ENCODE peak calls at places on chromosomes 7 and 10, in seven cellular contexts. A is esophagus squamous epithelium, B is OCI-LY7, E is GM23248, C is tibial artery, H is PC-3, N is heart left ventricle. J is an unnamed sample.
A peak's percentile ranks its signal among the peaks of the same experiment; 100 is the strongest.

GRCh38 chr10:22573820-22574569 is 140.4 kb downstream of the PIP4K2A start:
- DNase-seq in A (no peak), B (peak; percentile 30), E (peak; percentile 59), C (no peak), H (peak; percentile 44), N (no peak), J (no peak)

GRCh38 chr10:22810643-22811254 is 96.4 kb upstream of the PIP4K2A start:
- DNase-seq in A (no peak), B (no peak), E (no peak), C (no peak), H (peak; percentile 14), N (no peak), J (no peak)

GRCh38 chr7:68185641-68186040 is 1189.0 kb downstream of the TYW1 start:
- DNase-seq in A (no peak), B (no peak), E (no peak), C (no peak), H (no peak), N (no peak), J (no peak)

GRCh38 chr10:1468777-1469176 is 268.5 kb downstream of the ADARB2 start:
- DNase-seq in A (no peak), B (no peak), E (no peak), C (no peak), H (no peak), N (no peak), J (no peak)

GRCh38 chr10:45000138-45000763 is 472 bp upstream of the ZNF22 start:
- DNase-seq in A (no peak), B (no peak), E (peak; percentile 95), C (peak; percentile 91), H (peak; percentile 6), N (peak; percentile 87), J (no peak)

GRCh38 chr10:5282137-5282536 is 82.6 kb upstream of the UCN3 start:
- DNase-seq in A (no peak), B (no peak), E (no peak), C (no peak), H (no peak), N (no peak), J (no peak)

GRCh38 chr10:57624066-57624465 is 643.6 kb downstream of the IPMK start:
- DNase-seq in A (no peak), B (no peak), E (no peak), C (no peak), H (no peak), N (no peak), J (no peak)

GRCh38 chr10:2925631-2926030 is 141.7 kb upstream of the PFKP start:
- DNase-seq in A (no peak), B (no peak), E (no peak), C (no peak), H (peak; percentile 51), N (peak; percentile 30), J (no peak)

GRCh38 chr10:48506147-48506917 is 98.5 kb downstream of the ARHGAP22 start:
- DNase-seq in A (no peak), B (peak; percentile 34), E (peak; percentile 30), C (no peak), H (peak; percentile 83), N (no peak), J (no peak)

GRCh38 chr10:92545556-92545955 is 28.3 kb downstream of the IDE start:
- DNase-seq in A (no peak), B (no peak), E (no peak), C (no peak), H (no peak), N (no peak), J (no peak)
- H3K27ac ChIP-seq in A (no peak overlapping the region), B (no peak overlapping the region), E (no peak overlapping the region), C (no peak overlapping the region), H (no peak overlapping the region), N (no peak overlapping the region), J (no peak overlapping the region)

DNA sequence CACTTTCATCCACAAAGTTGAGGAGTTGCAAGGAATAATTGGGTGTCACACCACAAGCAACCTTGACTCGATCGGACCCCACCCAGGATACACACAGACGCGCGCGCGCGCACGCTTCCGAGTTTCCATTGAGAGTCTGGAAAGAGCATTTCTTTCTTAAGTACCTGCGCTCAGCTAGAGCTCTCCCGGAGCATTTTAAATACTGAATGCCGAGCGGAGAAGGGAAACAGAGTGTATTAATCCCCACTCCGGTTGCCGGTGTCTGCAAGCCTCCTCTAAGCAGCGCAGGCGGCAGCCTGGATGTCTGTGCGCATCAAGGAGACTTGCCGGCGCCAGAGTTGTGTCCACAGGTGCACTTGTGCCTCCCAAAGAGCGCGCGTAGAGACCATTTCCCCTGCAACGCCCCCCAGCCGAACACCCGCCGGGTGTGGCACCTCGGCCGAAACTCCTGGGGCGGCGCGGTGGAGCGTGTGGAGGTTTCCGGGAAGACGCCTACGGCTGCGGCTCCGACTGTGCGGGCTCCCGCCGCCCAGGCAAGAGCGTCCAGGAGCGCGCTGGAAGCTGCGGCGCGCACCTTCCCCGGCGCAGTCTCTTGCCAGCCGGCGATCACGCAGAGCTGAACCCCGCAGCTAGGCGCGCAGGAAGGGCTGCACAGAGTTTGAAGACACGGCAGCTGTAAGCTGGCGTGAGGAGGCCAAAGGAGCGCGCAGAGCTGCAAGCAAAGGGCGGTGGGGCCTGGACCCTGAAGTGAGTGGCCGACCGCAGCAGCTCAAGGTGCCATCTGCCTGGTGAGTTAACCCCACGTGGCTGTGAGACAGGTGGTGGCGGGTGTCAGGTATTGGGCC is 1.1 kb upstream of the FEZF1 start:
- DNase-seq in A (no peak), B (no peak), E (no peak), C (peak; percentile 59), H (peak; percentile 17), N (no peak), J (no peak)
- H3K4me3 ChIP-seq in A (peak overlapping the region; percentile 58), B (no peak overlapping the region), E (no peak overlapping the region), C (peak overlapping the region; percentile 40), H (peak overlapping the region; percentile 73), N (peak overlapping the region; percentile 27), J (peak overlapping the region; percentile 58)

GRCh38 chr7:28434510-28434909 is 22.2 kb downstream of the CREB5 start:
- DNase-seq in A (no peak), B (no peak), E (no peak), C (no peak), H (no peak), N (no peak), J (no peak)
- H3K27ac ChIP-seq in A (no peak overlapping the region), B (no peak overlapping the region), E (no peak overlapping the region), C (no peak overlapping the region), H (no peak overlapping the region), N (no peak overlapping the region), J (no peak overlapping the region)

DNA sequence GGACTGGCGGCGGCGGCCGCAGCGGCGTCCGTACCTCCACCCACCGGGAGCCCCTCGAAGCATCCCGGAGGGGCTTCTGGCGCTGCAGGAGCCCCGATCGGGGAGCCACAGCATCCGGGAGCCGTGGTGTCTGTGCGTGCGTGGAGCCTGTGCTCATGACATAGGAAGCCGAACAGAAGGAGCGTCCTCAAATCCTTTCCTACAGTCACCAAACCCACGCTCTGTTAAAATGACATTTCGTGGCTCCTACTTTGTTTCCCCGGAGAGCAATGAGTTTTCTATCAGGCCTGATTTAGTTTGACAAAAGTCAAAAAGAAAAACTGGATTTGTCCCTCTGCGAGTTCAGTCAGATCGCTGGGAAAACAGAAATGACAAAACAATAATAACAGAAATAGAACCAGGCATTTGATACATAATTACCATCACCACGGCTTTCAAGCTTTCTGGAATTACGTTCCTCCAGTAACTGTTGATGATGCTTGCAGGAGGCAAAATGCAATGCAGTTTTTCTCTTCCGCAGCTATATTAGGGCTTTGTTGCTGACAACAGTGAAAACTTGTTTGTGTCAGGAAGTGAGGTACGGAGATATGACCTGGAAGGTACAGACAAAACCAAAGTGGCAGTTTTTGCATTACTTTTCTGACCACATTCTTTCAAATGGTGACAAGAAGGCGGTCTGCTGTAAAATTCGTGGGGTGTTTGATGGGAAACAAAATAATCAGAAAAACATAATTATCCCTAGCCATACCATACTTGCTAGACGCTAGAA is 219.3 kb upstream of the MKLN1 start:
- DNase-seq in A (no peak), B (peak; percentile 35), E (peak; percentile 55), C (no peak), H (peak; percentile 34), N (no peak), J (no peak)
- H3K4me3 ChIP-seq in A (peak overlapping the region; percentile 83), B (peak overlapping the region; percentile 85), E (peak overlapping the region; percentile 92), C (peak overlapping the region; percentile 86), H (peak overlapping the region; percentile 96), N (peak overlapping the region; percentile 87), J (peak overlapping the region; percentile 97)

GRCh38 chr7:101814081-101814995 is 3.1 kb upstream of the CUX1 start:
- DNase-seq in A (no peak), B (peak; percentile 87), E (peak; percentile 76), C (peak; percentile 79), H (peak; percentile 66), N (peak; percentile 60), J (no peak)
- H3K27ac ChIP-seq in A (peak overlapping the region; percentile 92), B (peak overlapping the region; percentile 84), E (no peak overlapping the region), C (peak overlapping the region; percentile 67), H (peak overlapping the region; percentile 63), N (peak overlapping the region; percentile 77), J (peak overlapping the region; percentile 48)

J was measured in thoracic aorta.